ENCODE peak calls at places on chromosome 9, in four cellular contexts. M is CD8-positive, alpha-beta T cell; W is psoas muscle; F is fibroblast of lung. B is an unnamed sample.

GRCh38 chr9:110029422-110029814 is 178.5 kb downstream of the C9orf152 start:
- DNase-seq in M (no peak), W (no peak), F (peak), B (peak)

GRCh38 chr9:99430301-99430700 is 208.2 kb downstream of the SEC61B start:
- DNase-seq in M (no peak), W (no peak), F (peak), B (peak)

GRCh38 chr9:27538668-27539067 is 9.1 kb upstream of the MOB3B start:
- DNase-seq in M (no peak), W (no peak), F (no peak), B (no peak)

GRCh38 chr9:98720402-98720801 is 11.7 kb upstream of the GABBR2 start:
- DNase-seq in M (no peak), W (no peak), F (no peak), B (no peak)

GRCh38 chr9:137221095-137221374 is 1.0 kb downstream of the RNF208 start:
- DNase-seq in M (no peak), W (no peak), F (no peak), B (no peak)

GRCh38 chr9:126454250-126454649 is 127.6 kb downstream of the MVB12B start:
- DNase-seq in M (no peak), W (no peak), F (no peak), B (no peak)

GRCh38 chr9:7333714-7334113 is 465.9 kb downstream of the DMAC1 start:
- DNase-seq in M (no peak), W (no peak), F (no peak), B (peak)

GRCh38 chr9:87359264-87359663 is 138.4 kb upstream of the DAPK1 start:
- DNase-seq in M (no peak), W (no peak), F (no peak), B (no peak)

GRCh38 chr9:109301012-109301411 is 19.8 kb downstream of the EPB41L4B start:
- DNase-seq in M (no peak), W (no peak), F (no peak), B (no peak)

GRCh38 chr9:24545285-24545684 is 412 bp downstream of the IZUMO3 start:
- DNase-seq in M (no peak), W (no peak), F (no peak), B (no peak)
- H3K4me3 ChIP-seq in M (no peak), W (no peak), F (no peak), B (no peak)

DNA sequence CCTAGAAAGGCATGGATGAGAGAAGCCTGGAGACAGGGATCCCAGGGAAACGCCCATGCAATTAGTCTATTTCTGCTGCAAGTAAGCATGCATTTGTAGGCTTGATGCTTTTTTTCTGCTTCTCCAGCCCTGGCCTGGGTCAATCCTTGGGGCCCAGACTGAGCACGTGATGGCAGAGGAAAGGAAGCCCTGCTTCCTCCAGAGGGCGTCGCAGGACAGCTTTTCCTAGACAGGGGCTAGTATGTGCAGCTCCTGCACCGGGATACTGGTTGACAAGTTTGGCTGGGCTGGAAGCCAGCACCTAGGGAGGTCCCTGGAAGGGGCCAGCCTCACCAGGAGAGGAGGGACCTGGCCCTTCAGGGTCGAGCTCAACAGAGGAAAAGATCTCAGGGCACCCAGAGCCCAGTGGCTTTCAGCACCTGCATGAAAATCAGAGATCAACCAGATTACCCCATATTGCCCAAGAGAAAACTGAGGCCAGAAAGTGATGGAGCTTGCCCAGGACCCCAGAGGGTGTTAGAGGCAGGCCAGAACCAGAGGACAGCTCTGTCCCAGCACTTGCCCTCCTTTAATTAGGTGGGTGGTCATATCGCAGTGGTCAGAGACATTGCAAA is 67.3 kb downstream of the KLF4 start:
- DNase-seq in M (no peak), W (peak), F (peak), B (peak)
- TF ChIP-seq CTCF in M (no peak), W (peak), F (peak), B (peak)

GRCh38 chr9:96719538-96720315 is 58.2 kb downstream of the ZNF510 start:
- DNase-seq in M (no peak), W (no peak), F (no peak), B (no peak)
- H3K4me3 ChIP-seq in M (no peak), W (peak), F (peak), B (no peak)

DNA sequence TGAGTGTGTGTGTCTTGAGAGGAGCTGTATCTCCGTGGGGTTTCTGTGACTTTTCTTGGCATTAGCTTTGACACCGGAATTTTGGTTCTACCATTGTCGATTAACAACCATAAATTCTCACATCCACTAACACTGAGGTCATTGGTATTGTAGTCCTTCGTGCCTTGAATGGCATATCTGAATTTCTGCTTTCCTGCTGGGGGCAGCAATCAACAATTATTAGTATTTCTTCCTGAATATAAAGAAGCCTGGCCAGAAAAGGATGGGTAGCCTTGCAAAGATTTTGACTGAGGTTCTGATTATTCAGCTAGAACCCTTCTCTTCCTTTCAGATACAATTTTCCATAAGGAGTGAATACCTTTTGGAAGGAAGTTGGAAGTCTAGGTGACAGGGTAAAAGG is 33.5 kb upstream of the SHOC1 start:
- DNase-seq in M (no peak), W (no peak), F (peak), B (peak)
- TF ChIP-seq CTCF in M (no peak), W (peak), F (no peak), B (peak)

DNA sequence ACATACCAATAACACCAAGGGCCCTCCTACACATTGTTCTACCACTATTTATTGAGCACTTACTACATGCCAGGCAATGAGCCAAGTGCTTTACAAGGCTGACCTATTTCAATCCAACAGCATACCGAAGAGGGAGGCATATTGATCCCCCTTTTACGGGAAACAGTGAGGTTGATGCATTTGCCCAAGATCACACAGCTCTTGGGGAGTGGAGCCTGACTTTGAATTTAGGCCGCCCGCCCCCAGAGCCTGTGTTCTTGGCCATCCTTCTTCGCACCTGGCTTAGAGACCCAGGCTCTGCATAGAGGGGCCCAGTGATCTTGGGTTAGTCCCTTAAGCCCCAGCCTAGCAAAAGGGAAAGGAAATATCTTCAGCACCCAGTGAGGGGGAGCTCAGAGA is 158.1 kb upstream of the IER5L start:
- DNase-seq in M (no peak), W (no peak), F (peak), B (peak)
- H3K4me3 ChIP-seq in M (peak), W (peak), F (no peak), B (no peak)

B was measured in fibroblast of pulmonary artery.